ENCODE peak calls at places on chromosomes 11 and 22, in five cellular contexts. H is heart right ventricle, D is epithelial cell of esophagus, G is fibroblast of villous mesenchyme, Z is fibroblast of mammary gland. L is an unnamed sample.
A peak's percentile ranks its signal among the peaks of the same experiment; 100 is the strongest.

GRCh38 chr11:2198621-2199365 is 27.2 kb upstream of the TH start:
- DNase-seq in H (no peak), D (no peak), G (no peak), Z (no peak), L (no peak)

GRCh38 chr11:116857936-116858335 is 20.5 kb upstream of the APOA1 start:
- DNase-seq in H (no peak), D (no peak), G (peak; percentile 26), Z (no peak), L (no peak)

GRCh38 chr11:103537904-103538502 is 428.8 kb downstream of the DYNC2H1 start:
- DNase-seq in H (no peak), D (peak; percentile 53), G (peak; percentile 46), Z (peak; percentile 62), L (peak; percentile 32)

GRCh38 chr11:133762538-133762937 is 82.8 kb downstream of the SPATA19 start:
- DNase-seq in H (no peak), D (no peak), G (no peak), Z (no peak), L (no peak)

GRCh38 chr11:129373489-129373953 is 2.1 kb upstream of the BARX2 start:
- DNase-seq in H (no peak), D (peak; percentile 34), G (peak; percentile 3), Z (peak; percentile 28), L (peak; percentile 19)

GRCh38 chr22:42270512-42271190 is at the start of gene TCF20:
- DNase-seq in H (peak; percentile 84), D (peak; percentile 81), G (peak; percentile 72), Z (peak; percentile 54), L (peak; percentile 60)

GRCh38 chr11:3920148-3920852 is 64.8 kb downstream of the STIM1 start:
- DNase-seq in H (no peak), D (peak; percentile 74), G (peak; percentile 83), Z (peak; percentile 87), L (peak; percentile 86)

GRCh38 chr22:41191467-41191866 is 13.6 kb upstream of the L3MBTL2 start:
- DNase-seq in H (no peak), D (no peak), G (no peak), Z (no peak), L (no peak)

GRCh38 chr11:46291441-46292143 is 14.1 kb downstream of the CREB3L1 start:
- DNase-seq in H (peak; percentile 28), D (no peak), G (peak; percentile 83), Z (peak; percentile 90), L (peak; percentile 92)

GRCh38 chr11:131689049-131689925 is 318.9 kb downstream of the NTM start:
- DNase-seq in H (no peak), D (no peak), G (no peak), Z (no peak), L (no peak)

GRCh38 chr22:22941831-22942510 is 54.4 kb downstream of the IGLL5 start:
- DNase-seq in H (peak; percentile 0), D (no peak), G (no peak), Z (no peak), L (no peak)

GRCh38 chr11:130728185-130729160 is 187.8 kb downstream of the SNX19 start:
- DNase-seq in H (no peak), D (peak; percentile 39), G (no peak), Z (no peak), L (no peak)

GRCh38 chr11:81033779-81034550 is 1593.1 kb upstream of the TENM4 start:
- DNase-seq in H (peak; percentile 16), D (peak; percentile 16), G (no peak), Z (no peak), L (no peak)

GRCh38 chr11:33147559-33147958 is 13.7 kb downstream of the CSTF3 start:
- DNase-seq in H (no peak), D (peak; percentile 60), G (no peak), Z (peak; percentile 62), L (no peak)

GRCh38 chr11:95108159-95108611 is 18.5 kb downstream of the ENDOD1 start:
- DNase-seq in H (peak; percentile 66), D (peak; percentile 91), G (peak; percentile 59), Z (peak; percentile 82), L (peak; percentile 53)

GRCh38 chr22:49955581-49956417 is 4.8 kb upstream of the PIM3 start:
- DNase-seq in H (no peak), D (no peak), G (no peak), Z (no peak), L (no peak)

GRCh38 chr11:74980627-74981026 is 8.1 kb upstream of the NEU3 start:
- DNase-seq in H (no peak), D (no peak), G (no peak), Z (no peak), L (no peak)

GRCh38 chr11:12854829-12855228 is 154.3 kb upstream of the RASSF10 start:
- DNase-seq in H (no peak), D (no peak), G (no peak), Z (no peak), L (no peak)

GRCh38 chr22:38080847-38081635 is 2.9 kb downstream of the SLC16A8 start:
- DNase-seq in H (no peak), D (peak; percentile 43), G (no peak), Z (peak; percentile 18), L (peak; percentile 21)

GRCh38 chr22:38081941-38082828 is 1.8 kb downstream of the SLC16A8 start:
- DNase-seq in H (no peak), D (no peak), G (no peak), Z (no peak), L (no peak)

GRCh38 chr22:38082986-38083710 is 836 bp downstream of the SLC16A8 start:
- DNase-seq in H (no peak), D (no peak), G (no peak), Z (no peak), L (no peak)

GRCh38 chr22:38080468-38080846 is 3.5 kb downstream of the SLC16A8 start:
- DNase-seq in H (no peak), D (no peak), G (no peak), Z (no peak), L (no peak)

DNA sequence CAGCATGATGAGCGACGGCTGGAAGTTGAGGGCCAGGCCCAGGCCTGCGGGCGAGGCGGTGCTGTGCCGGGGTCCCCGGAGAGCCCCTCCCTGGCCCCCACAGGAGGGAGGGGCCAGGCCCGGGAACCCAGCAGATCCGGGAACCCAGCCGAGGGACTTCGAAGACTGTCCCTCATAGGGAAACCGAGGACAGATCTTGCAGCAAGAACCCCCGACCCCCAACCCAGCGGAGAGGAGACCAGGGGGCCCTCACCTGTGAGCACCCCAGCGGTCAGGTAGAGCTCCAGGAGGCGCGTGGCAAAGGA is 2.4 kb downstream of the SLC16A8 start:
- DNase-seq in H (no peak), D (no peak), G (no peak), Z (no peak), L (no peak)
- H3K4me3 ChIP-seq in H (peak overlapping the region; percentile 27), D (peak overlapping the region; percentile 19), G (peak overlapping the region; percentile 21), Z (no peak overlapping the region), L (no peak overlapping the region)

GRCh38 chr11:44043157-44043556 is 4.6 kb upstream of the ACCSL start:
- DNase-seq in H (no peak), D (no peak), G (no peak), Z (no peak), L (no peak)
- TF ChIP-seq CTCF in H (no peak), D (no peak), G (no peak), Z (no peak), L (no peak)

GRCh38 chr11:118532091-118532490 is 1.1 kb downstream of the TMEM25 start:
- DNase-seq in H (no peak), D (no peak), G (no peak), Z (no peak), L (no peak)
- H3K4me3 ChIP-seq in H (no peak overlapping the region), D (peak overlapping the region; percentile 85), G (no peak overlapping the region), Z (no peak overlapping the region), L (no peak overlapping the region)

DNA sequence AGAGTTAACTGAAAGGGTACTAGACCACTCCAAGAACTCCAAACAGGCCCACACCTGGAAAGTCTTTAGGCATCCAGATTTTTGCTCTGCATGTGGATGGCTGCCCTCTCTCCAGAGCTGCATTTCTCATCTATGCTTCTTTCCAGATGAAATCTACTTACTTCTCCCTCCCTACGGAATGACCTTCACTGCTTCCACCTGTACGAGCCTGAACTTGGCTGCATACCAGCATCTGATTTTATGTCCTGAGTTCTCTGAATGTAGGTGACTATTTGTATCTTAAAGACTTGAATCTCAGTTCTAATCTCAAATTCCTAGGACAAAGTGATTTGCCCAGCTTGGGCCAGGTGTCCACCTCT is 13.3 kb downstream of the CELF1 start:
- DNase-seq in H (no peak), D (peak; percentile 22), G (no peak), Z (no peak), L (no peak)
- TF ChIP-seq CTCF in H (no peak), D (no peak), G (no peak), Z (no peak), L (no peak)

GRCh38 chr22:46845281-46846153 is 83.1 kb downstream of the TBC1D22A start:
- DNase-seq in H (no peak), D (peak; percentile 50), G (peak; percentile 63), Z (peak; percentile 68), L (peak; percentile 61)

GRCh38 chr22:46844606-46845210 is 82.3 kb downstream of the TBC1D22A start:
- DNase-seq in H (no peak), D (no peak), G (no peak), Z (no peak), L (no peak)

GRCh38 chr22:46848227-46848626 is 85.8 kb downstream of the TBC1D22A start:
- DNase-seq in H (no peak), D (peak; percentile 89), G (no peak), Z (peak; percentile 18), L (no peak)

GRCh38 chr22:46846832-46847355 is 84.4 kb downstream of the TBC1D22A start:
- DNase-seq in H (no peak), D (no peak), G (no peak), Z (no peak), L (no peak)

DNA sequence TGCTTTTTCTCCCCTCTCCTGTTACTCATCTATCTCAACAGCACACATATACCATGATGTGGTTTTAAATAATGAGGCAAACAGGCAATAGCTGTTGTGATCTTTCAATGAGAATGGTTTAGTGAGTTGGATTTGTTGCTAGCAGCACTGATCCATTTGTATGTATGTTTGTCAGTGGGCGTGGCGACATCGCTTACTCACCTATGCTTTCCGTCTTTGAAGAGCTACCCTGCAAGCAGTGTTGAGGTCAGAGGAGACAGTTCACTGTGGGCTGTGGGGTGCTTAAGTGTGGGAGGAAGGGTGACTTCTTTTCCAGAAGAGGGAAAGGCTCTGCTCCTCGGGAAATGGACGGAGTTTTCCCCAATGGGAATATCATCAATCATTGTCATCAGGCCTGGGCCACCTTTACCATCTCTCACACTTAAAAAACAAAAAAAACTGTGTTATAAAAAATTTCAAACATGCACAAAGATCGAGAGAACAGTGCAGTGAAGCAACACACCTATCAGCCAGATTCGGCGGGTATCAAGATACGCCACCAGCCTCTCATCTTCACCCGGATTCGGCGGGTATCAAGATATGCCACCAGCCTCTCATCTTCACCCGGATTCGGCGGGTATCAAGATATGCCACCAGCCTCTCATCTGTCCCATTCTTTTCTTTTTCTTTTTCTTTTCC is 83.8 kb downstream of the TBC1D22A start:
- DNase-seq in H (no peak), D (peak; percentile 91), G (no peak), Z (peak; percentile 64), L (no peak)
- H3K4me3 ChIP-seq in H (no peak overlapping the region), D (no peak overlapping the region), G (no peak overlapping the region), Z (no peak overlapping the region), L (no peak overlapping the region)